ENCODE peak calls at places on chromosomes 5 and 9, in five cellular contexts. X is Caki2, I is Peyer's patch, A is nephron progenitor cell, S is HuH-7.5. K is an unnamed sample.

GRCh38 chr9:129665008-129665771 is at the start of gene PRRX2:
- DNase-seq in X (no peak), I (no peak), A (peak; percentile 76), S (peak; percentile 56), K (peak; percentile 79)

GRCh38 chr9:10252174-10252573 is 360.6 kb downstream of the PTPRD start:
- DNase-seq in X (no peak), I (no peak), A (no peak), S (no peak), K (no peak)

GRCh38 chr9:1337169-1337568 is 287.0 kb downstream of the DMRT2 start:
- DNase-seq in X (no peak), I (no peak), A (no peak), S (no peak), K (no peak)

GRCh38 chr5:170788626-170789304 is 5.2 kb downstream of the GABRP start:
- DNase-seq in X (no peak), I (no peak), A (no peak), S (no peak), K (no peak)

GRCh38 chr5:156479864-156480263 is 152.9 kb downstream of the SGCD start:
- DNase-seq in X (no peak), I (peak; percentile 46), A (no peak), S (no peak), K (no peak)

GRCh38 chr9:127519301-127520166 is 68.2 kb downstream of the LRSAM1 start:
- DNase-seq in X (peak; percentile 75), I (no peak), A (peak; percentile 31), S (no peak), K (peak; percentile 34)

GRCh38 chr5:149381986-149382338 is 2.9 kb upstream of the IL17B start:
- DNase-seq in X (peak; percentile 43), I (peak; percentile 89), A (peak; percentile 91), S (peak; percentile 93), K (peak; percentile 93)

GRCh38 chr9:34380511-34381315 is 4.0 kb upstream of the MYORG start:
- DNase-seq in X (no peak), I (peak; percentile 91), A (peak; percentile 83), S (peak; percentile 80), K (peak; percentile 87)

GRCh38 chr9:98182069-98182820 is 10.2 kb downstream of the CORO2A start:
- DNase-seq in X (no peak), I (peak; percentile 66), A (no peak), S (no peak), K (no peak)

GRCh38 chr9:134476942-134477335 is 150.7 kb downstream of the RXRA start:
- DNase-seq in X (no peak), I (no peak), A (no peak), S (no peak), K (no peak)

GRCh38 chr9:114446036-114446435 is 58.3 kb upstream of the AKNA start:
- DNase-seq in X (no peak), I (no peak), A (no peak), S (no peak), K (no peak)

GRCh38 chr5:68343421-68343826 is 127.9 kb downstream of the PIK3R1 start:
- DNase-seq in X (peak; percentile 49), I (peak; percentile 71), A (no peak), S (no peak), K (no peak)

GRCh38 chr5:137833463-137833862 is 34.2 kb upstream of the MYOT start:
- DNase-seq in X (peak; percentile 84), I (peak; percentile 66), A (no peak), S (no peak), K (no peak)

GRCh38 chr9:129483467-129484324 is 137.2 kb downstream of the C9orf50 start:
- DNase-seq in X (peak; percentile 79), I (peak; percentile 85), A (peak; percentile 50), S (peak; percentile 88), K (no peak)

GRCh38 chr5:171313481-171314206 is 4.6 kb downstream of the TLX3 start:
- DNase-seq in X (no peak), I (no peak), A (no peak), S (no peak), K (no peak)

GRCh38 chr5:180313677-180314076 is 21.8 kb upstream of the MAPK9 start:
- DNase-seq in X (peak; percentile 82), I (no peak), A (no peak), S (peak; percentile 87), K (no peak)

GRCh38 chr5:95449460-95449859 is 58.3 kb downstream of the FAM81B start:
- DNase-seq in X (no peak), I (no peak), A (no peak), S (no peak), K (no peak)

GRCh38 chr9:120265791-120266190 is 314.2 kb downstream of the CDK5RAP2 start:
- DNase-seq in X (no peak), I (no peak), A (no peak), S (no peak), K (no peak)

GRCh38 chr5:113527746-113528145 is 14.3 kb downstream of the YTHDC2 start:
- DNase-seq in X (no peak), I (no peak), A (no peak), S (no peak), K (no peak)

GRCh38 chr9:87290241-87290700 is 207.4 kb upstream of the DAPK1 start:
- DNase-seq in X (no peak), I (no peak), A (peak; percentile 11), S (no peak), K (no peak)

GRCh38 chr9:36854034-36854433 is 180.0 kb downstream of the PAX5 start:
- DNase-seq in X (no peak), I (no peak), A (no peak), S (no peak), K (no peak)

GRCh38 chr5:159061186-159061796 is 38.4 kb downstream of the EBF1 start:
- DNase-seq in X (no peak), I (no peak), A (no peak), S (no peak), K (peak; percentile 69)

GRCh38 chr9:129626079-129626943 is at the start of gene NTMT1:
- DNase-seq in X (peak; percentile 85), I (peak; percentile 93), A (peak; percentile 89), S (peak; percentile 93), K (peak; percentile 92)

GRCh38 chr5:7849531-7850240 is 1.2 kb downstream of the CFAP90 start:
- DNase-seq in X (no peak), I (no peak), A (no peak), S (peak; percentile 19), K (no peak)

GRCh38 chr5:6633469-6634326 is 458 bp downstream of the SRD5A1 start:
- DNase-seq in X (no peak), I (peak; percentile 42), A (peak; percentile 72), S (no peak), K (no peak)

GRCh38 chr9:129720865-129721545 is 31.8 kb downstream of the PTGES start:
- DNase-seq in X (no peak), I (no peak), A (no peak), S (peak; percentile 59), K (no peak)